ENCODE peak calls at places on chromosome 16, in five cellular contexts. S, R, P, U and K are unnamed samples.

GRCh38 chr16:4110680-4111079 is 5.6 kb downstream of the ADCY9 start:
- DNase-seq in R (peak), S (no peak), P (no peak), U (no peak), K (no peak)

GRCh38 chr16:64545769-64546168 is 576.1 kb downstream of the CDH11 start:
- DNase-seq in P (peak), U (no peak), R (no peak), S (no peak), K (no peak)

GRCh38 chr16:4474192-4474961 is at the start of gene NMRAL1:
- DNase-seq in R (peak), S (peak), U (no peak), P (peak), K (peak)

GRCh38 chr16:17068524-17068923 is 402.2 kb downstream of the XYLT1 start:
- DNase-seq in S (no peak), R (no peak), U (no peak), P (no peak), K (no peak)

GRCh38 chr16:75380870-75381269 is 52.4 kb downstream of the CFDP1 start:
- DNase-seq in P (peak), U (no peak), S (no peak), R (no peak), K (no peak)

GRCh38 chr16:89365996-89366395 is 124.4 kb downstream of the ANKRD11 start:
- DNase-seq in U (no peak), S (no peak), R (no peak), P (no peak), K (no peak)

GRCh38 chr16:88454315-88455057 is 1.4 kb downstream of the ZFPM1 start:
- DNase-seq in R (peak), P (peak), S (peak), U (no peak), K (peak)

GRCh38 chr16:23500866-23501234 is 9.4 kb downstream of the GGA2 start:
- DNase-seq in U (no peak), P (no peak), R (no peak), S (no peak), K (no peak)

GRCh38 chr16:50670476-50670875 is 10.6 kb downstream of the SNX20 start:
- DNase-seq in R (peak), P (no peak), S (no peak), U (no peak), K (no peak)

GRCh38 chr16:13923703-13924298 is 3.8 kb downstream of the ERCC4 start:
- DNase-seq in R (no peak), U (no peak), S (no peak), P (peak), K (no peak)
- TF ChIP-seq CTCF in R (peak), U (peak), S (peak), P (peak), K (peak)

GRCh38 chr16:30053376-30054015 is 12.1 kb upstream of the ALDOA start:
- DNase-seq in P (peak), R (no peak), U (no peak), S (no peak), K (no peak)

GRCh38 chr16:30051518-30051917 is 14.0 kb upstream of the ALDOA start:
- DNase-seq in U (no peak), P (peak), R (no peak), S (no peak), K (no peak)

GRCh38 chr16:30052671-30053372 is 12.7 kb upstream of the ALDOA start:
- DNase-seq in S (peak), P (peak), R (peak), U (peak), K (peak)

GRCh38 chr16:30054451-30054850 is 11.1 kb upstream of the ALDOA start:
- DNase-seq in S (no peak), R (no peak), P (no peak), U (no peak), K (no peak)

DNA sequence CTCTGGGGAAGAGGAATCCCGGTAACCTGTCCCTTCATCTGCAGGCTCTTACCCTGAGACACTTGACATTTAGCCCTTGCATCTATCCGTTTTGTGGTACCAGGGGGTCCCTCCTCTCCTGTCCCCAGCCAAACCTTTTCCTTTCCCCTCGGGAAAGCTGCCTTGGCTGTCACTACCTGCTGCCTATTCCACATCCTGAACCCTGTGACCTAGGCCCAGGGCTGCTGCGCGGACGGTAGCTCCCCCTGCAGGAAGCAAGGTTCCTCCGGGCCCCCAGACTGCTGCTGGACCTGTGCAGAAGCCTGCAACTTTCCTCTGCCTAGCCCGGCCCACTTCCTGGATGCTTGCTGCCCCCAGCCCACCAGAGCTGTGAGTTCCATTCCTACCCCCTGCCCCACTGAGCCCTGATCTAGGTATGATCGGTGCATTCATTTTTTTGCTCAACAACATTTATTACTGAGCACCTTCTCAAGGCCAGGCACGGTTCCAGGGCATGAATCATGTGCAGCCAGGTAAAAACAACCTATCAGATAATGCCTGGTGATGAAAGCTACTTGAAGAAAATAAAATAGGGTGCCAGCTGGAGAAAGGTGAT is 10.5 kb upstream of the ALDOA start:
- DNase-seq in R (peak), S (peak), U (no peak), P (peak), K (peak)
- TF ChIP-seq CTCF in R (peak), S (peak), U (peak), P (peak), K (peak)

DNA sequence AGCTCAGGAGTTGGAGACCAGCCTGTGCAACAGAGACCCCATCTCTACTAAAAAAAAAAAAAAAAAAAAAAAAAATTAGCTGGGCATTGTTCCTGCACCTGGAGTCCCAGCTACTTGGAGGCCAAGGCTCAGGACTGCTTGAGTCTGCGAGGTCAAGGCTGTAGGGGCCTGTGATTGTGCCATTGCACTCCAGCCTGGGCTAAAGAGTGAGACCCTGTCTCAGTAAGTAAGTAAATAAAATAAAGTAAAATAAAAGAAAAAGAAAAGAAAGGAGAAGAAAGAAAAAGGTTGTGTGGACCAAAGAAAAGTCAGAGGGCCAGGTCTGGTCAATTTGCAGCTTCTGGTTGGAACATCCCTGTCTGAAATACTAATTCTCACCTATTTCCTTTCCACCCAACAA is 18.4 kb downstream of the MT1X start:
- DNase-seq in S (no peak), R (no peak), U (no peak), P (no peak), K (no peak)
- TF ChIP-seq CTCF in S (no peak), R (no peak), U (no peak), P (no peak), K (no peak)

GRCh38 chr16:11599579-11599978 is 12.9 kb upstream of the LITAF start:
- DNase-seq in U (no peak), P (no peak), R (peak), S (no peak), K (no peak)

GRCh38 chr16:11597737-11598136 is 11.0 kb upstream of the LITAF start:
- DNase-seq in S (no peak), U (no peak), R (peak), P (no peak), K (no peak)

GRCh38 chr16:11596572-11597226 is 10.0 kb upstream of the LITAF start:
- DNase-seq in R (peak), P (no peak), U (no peak), S (peak), K (no peak)

GRCh38 chr16:11597268-11597690 is 10.6 kb upstream of the LITAF start:
- DNase-seq in P (peak), R (peak), U (no peak), S (no peak), K (no peak)

GRCh38 chr16:11595908-11596504 is 9.3 kb upstream of the LITAF start:
- DNase-seq in S (no peak), R (peak), P (no peak), U (no peak), K (no peak)
- TF ChIP-seq CTCF in S (no peak), R (no peak), P (no peak), U (no peak), K (no peak)

GRCh38 chr16:67150058-67150832 is 553 bp downstream of the B3GNT9 start:
- DNase-seq in S (no peak), U (no peak), R (peak), P (no peak), K (peak)
- TF ChIP-seq CTCF in S (no peak), U (no peak), R (peak), P (no peak), K (no peak)